ENCODE peak calls at places on chromosomes 11 and 22, in seven cellular contexts. A is endothelial cell of umbilical vein, I is A549, H is adrenal gland, J is epithelial cell of esophagus, M is heart right ventricle, F is heart left ventricle. S is an unnamed sample.

GRCh38 chr11:126585388-126586302 is 230.2 kb downstream of the ST3GAL4 start:
- DNase-seq in A (peak; percentile 99), I (peak; percentile 31), H (peak; percentile 77), J (peak; percentile 96), M (peak; percentile 51), F (peak; percentile 70), S (peak; percentile 97)

GRCh38 chr11:125568970-125569912 is at the start of gene EI24:
- DNase-seq in A (peak; percentile 92), I (peak; percentile 65), H (peak; percentile 91), J (peak; percentile 94), M (peak; percentile 93), F (peak; percentile 92), S (peak; percentile 88)

GRCh38 chr22:23192133-23192532 is 11.8 kb downstream of the BCR start:
- DNase-seq in A (no peak), I (no peak), H (no peak), J (peak; percentile 63), M (no peak), F (no peak), S (no peak)

GRCh38 chr22:25569983-25570382 is 5.5 kb downstream of the GRK3 start:
- DNase-seq in A (no peak), I (no peak), H (no peak), J (no peak), M (no peak), F (no peak), S (no peak)

GRCh38 chr11:19419021-19419750 is 178.4 kb upstream of the E2F8 start:
- DNase-seq in A (no peak), I (no peak), H (no peak), J (peak; percentile 52), M (no peak), F (no peak), S (peak; percentile 51)

GRCh38 chr11:69280451-69280850 is 13.5 kb upstream of the MYEOV start:
- DNase-seq in A (no peak), I (no peak), H (no peak), J (peak; percentile 92), M (no peak), F (no peak), S (peak; percentile 74)

GRCh38 chr11:35214181-35214770 is 75.3 kb downstream of the CD44 start:
- DNase-seq in A (peak; percentile 8), I (no peak), H (no peak), J (no peak), M (no peak), F (no peak), S (no peak)

GRCh38 chr11:87596176-87596575 is 558.4 kb downstream of the TMEM135 start:
- DNase-seq in A (no peak), I (no peak), H (no peak), J (no peak), M (no peak), F (no peak), S (no peak)

GRCh38 chr11:23399995-23400394 is 539.7 kb upstream of the CCDC179 start:
- DNase-seq in A (no peak), I (no peak), H (no peak), J (no peak), M (no peak), F (no peak), S (no peak)

GRCh38 chr22:43434601-43435311 is 22.9 kb downstream of the MPPED1 start:
- DNase-seq in A (no peak), I (no peak), H (no peak), J (no peak), M (no peak), F (no peak), S (no peak)

GRCh38 chr11:107591098-107591445 is at the start of gene ELMOD1:
- DNase-seq in A (peak; percentile 46), I (peak; percentile 50), H (peak; percentile 45), J (peak; percentile 40), M (peak; percentile 57), F (peak; percentile 50), S (peak; percentile 19)

GRCh38 chr22:46769706-46770105 is 7.3 kb downstream of the TBC1D22A start:
- DNase-seq in A (no peak), I (no peak), H (no peak), J (no peak), M (no peak), F (no peak), S (no peak)

GRCh38 chr22:46766611-46767010 is 4.2 kb downstream of the TBC1D22A start:
- DNase-seq in A (no peak), I (no peak), H (no peak), J (no peak), M (no peak), F (no peak), S (no peak)

GRCh38 chr22:46769191-46769675 is 6.8 kb downstream of the TBC1D22A start:
- DNase-seq in A (no peak), I (no peak), H (no peak), J (no peak), M (no peak), F (no peak), S (no peak)

GRCh38 chr22:46764779-46765485 is 2.5 kb downstream of the TBC1D22A start:
- DNase-seq in A (no peak), I (no peak), H (no peak), J (no peak), M (no peak), F (no peak), S (no peak)

DNA sequence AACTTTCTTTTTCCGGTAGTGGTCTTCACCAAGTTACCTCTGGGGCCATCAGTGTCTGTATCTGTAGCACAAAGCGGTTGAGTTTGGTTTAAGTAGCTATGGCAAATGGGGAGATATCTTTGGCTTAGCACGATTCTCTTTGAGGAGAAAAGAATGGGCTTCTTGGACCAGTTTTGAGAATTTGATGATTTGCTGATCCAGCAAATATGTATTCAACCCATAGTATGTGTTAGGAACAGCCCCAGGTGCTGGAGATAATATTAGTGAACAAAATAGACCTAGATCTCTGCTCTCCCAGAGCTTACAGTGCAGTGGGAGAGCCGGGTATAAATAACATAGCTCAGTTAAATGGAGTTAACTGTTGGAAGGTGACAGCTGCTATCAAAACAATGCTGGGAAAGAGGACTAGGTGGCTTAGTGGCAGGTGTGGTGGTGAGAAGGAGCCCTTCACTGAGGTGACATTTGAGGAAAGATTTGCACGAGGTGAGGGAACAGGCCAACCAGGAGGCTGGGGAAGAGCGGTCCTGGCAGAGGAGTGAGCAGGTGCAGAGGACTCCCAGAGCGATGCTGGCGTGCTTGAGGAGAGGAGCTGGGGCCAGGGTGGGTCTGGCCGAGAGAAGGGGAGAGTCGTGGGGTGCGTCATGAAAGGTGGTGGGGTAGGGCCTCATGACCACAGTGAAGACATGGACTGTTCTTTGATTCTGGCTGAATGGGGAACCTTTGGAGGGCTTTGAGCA is 5.0 kb downstream of the TBC1D22A start:
- DNase-seq in A (no peak), I (no peak), H (no peak), J (no peak), M (no peak), F (no peak), S (no peak)
- TF ChIP-seq CTCF in A (no peak), I (no peak), H (no peak), J (no peak), M (no peak), F (no peak), S (no peak)

GRCh38 chr11:66013762-66014100 is 1.9 kb downstream of the CST6 start:
- DNase-seq in A (no peak), I (no peak), H (no peak), J (no peak), M (no peak), F (no peak), S (no peak)

GRCh38 chr11:66011785-66012303 is at the start of gene CST6:
- DNase-seq in A (no peak), I (no peak), H (no peak), J (no peak), M (no peak), F (no peak), S (no peak)

GRCh38 chr11:66012946-66013761 is 1.3 kb downstream of the CST6 start:
- DNase-seq in A (no peak), I (no peak), H (no peak), J (peak; percentile 75), M (no peak), F (no peak), S (no peak)

GRCh38 chr11:66011239-66011784 is 496 bp upstream of the CST6 start:
- DNase-seq in A (no peak), I (no peak), H (no peak), J (peak; percentile 99), M (no peak), F (no peak), S (peak; percentile 62)

GRCh38 chr11:66012371-66012945 is 650 bp downstream of the CST6 start:
- DNase-seq in A (no peak), I (no peak), H (no peak), J (no peak), M (no peak), F (no peak), S (no peak)
- H3K4me3 ChIP-seq in A (no peak overlapping the region), I (no peak overlapping the region), H (no peak overlapping the region), J (no peak overlapping the region), M (no peak overlapping the region), F (no peak overlapping the region), S (no peak overlapping the region)

GRCh38 chr11:44315947-44316387 is 6.0 kb upstream of the ALX4 start:
- DNase-seq in A (peak; percentile 17), I (peak; percentile 69), H (no peak), J (no peak), M (no peak), F (no peak), S (peak; percentile 34)
- TF ChIP-seq CTCF in A (no peak), I (no peak), H (no peak), J (no peak), M (no peak), F (no peak), S (no peak)

DNA sequence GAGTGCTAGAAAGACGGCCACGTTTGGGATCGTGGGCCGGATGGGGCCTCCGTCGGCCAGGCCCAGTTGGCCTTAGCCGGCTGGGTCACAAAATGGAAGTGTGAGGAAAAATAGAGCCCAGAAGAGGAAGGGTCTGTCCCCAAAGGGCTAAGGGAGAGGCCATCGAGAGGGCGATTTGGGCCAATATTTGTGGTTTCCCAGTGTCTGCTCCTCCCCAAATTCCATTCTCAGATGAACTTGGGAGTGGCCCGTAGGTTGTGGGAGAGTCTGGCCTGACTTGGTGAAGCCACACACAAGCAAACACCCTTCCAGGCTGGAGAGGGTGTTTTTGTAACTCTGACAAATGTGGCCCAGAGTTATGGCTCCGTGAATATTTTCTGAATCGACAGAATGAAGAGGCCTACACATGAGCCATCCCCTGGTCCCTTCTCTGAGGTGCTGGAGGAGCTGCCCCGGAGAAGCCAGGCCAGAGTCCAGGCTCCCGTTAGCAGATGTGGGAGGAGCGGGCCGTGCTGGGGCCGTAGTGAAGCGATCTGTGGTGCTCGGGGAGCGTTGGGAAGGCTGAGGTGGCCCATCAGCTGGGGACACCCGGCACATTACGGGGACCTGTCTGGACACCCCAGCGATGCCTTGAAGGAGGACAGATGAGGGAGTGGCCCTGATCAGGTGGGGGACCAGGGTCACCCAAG is 73.5 kb upstream of the PPARA start:
- DNase-seq in A (no peak), I (no peak), H (peak; percentile 70), J (peak; percentile 59), M (peak; percentile 55), F (peak; percentile 52), S (no peak)
- H3K4me3 ChIP-seq in A (no peak overlapping the region), I (peak overlapping the region; percentile 73), H (no peak overlapping the region), J (peak overlapping the region; percentile 89), M (peak overlapping the region; percentile 68), F (peak overlapping the region; percentile 74), S (peak overlapping the region; percentile 94)